ENCODE peak calls at places on chromosomes 12 and 14, in four cellular contexts. Z is mesendoderm, D is IMR-90, C is H1. K is an unnamed sample.

GRCh38 chr14:72608391-72609204 is 285.3 kb downstream of the DPF3 start:
- DNase-seq in D (peak; percentile 97), Z (peak; percentile 52), C (no peak), K (no peak)

GRCh38 chr14:77205566-77205965 is 24.0 kb downstream of the TMEM63C start:
- DNase-seq in C (no peak), Z (no peak), D (no peak), K (no peak)

GRCh38 chr12:9730011-9730410 is 2.9 kb downstream of the CLECL1 start:
- DNase-seq in Z (no peak), C (no peak), D (no peak), K (no peak)

GRCh38 chr12:57793920-57794319 is 11.3 kb downstream of the TSFM start:
- DNase-seq in Z (no peak), D (peak; percentile 90), C (no peak), K (no peak)

GRCh38 chr14:76484355-76484754 is 108.4 kb downstream of the ESRRB start:
- DNase-seq in C (no peak), Z (peak; percentile 33), D (no peak), K (peak; percentile 46)

GRCh38 chr12:123056053-123056452 is 75.6 kb downstream of the ARL6IP4 start:
- DNase-seq in D (peak; percentile 41), Z (no peak), C (no peak), K (no peak)

GRCh38 chr12:119676022-119676421 is 8.1 kb downstream of the PRKAB1 start:
- DNase-seq in Z (no peak), D (no peak), C (no peak), K (no peak)

GRCh38 chr14:60679566-60680258 is 30.4 kb upstream of the SIX1 start:
- DNase-seq in Z (no peak), D (no peak), C (no peak), K (no peak)

GRCh38 chr14:28767851-28768548 is 1.4 kb downstream of the FOXG1 start:
- DNase-seq in C (no peak), D (no peak), Z (peak; percentile 92), K (peak; percentile 90)

GRCh38 chr12:117155278-117156060 is 34.8 kb downstream of the FBXO21 start:
- DNase-seq in C (peak; percentile 99), Z (peak; percentile 99), D (peak; percentile 11), K (peak; percentile 100)

GRCh38 chr12:9625019-9625418 is 17.3 kb upstream of the KLRB1 start:
- DNase-seq in C (no peak), Z (no peak), D (no peak), K (no peak)

GRCh38 chr12:27821259-27821973 is 41.4 kb upstream of the MANSC4 start:
- DNase-seq in D (peak; percentile 85), Z (peak; percentile 84), C (peak; percentile 17), K (peak; percentile 61)

GRCh38 chr14:68807148-68807600 is 14.3 kb upstream of the ZFP36L1 start:
- DNase-seq in C (no peak), D (peak; percentile 94), Z (no peak), K (peak; percentile 20)

GRCh38 chr14:79712302-79712950 is 498.9 kb downstream of the DIO2 start:
- DNase-seq in C (no peak), D (no peak), Z (no peak), K (no peak)

GRCh38 chr14:25003537-25003936 is 46.4 kb downstream of the STXBP6 start:
- DNase-seq in Z (no peak), D (peak; percentile 26), C (no peak), K (no peak)

GRCh38 chr12:1864456-1864855 is 44.1 kb downstream of the LRTM2 start:
- DNase-seq in C (no peak), Z (no peak), D (no peak), K (peak; percentile 29)

GRCh38 chr12:7907009-7907408 is 29.0 kb downstream of the SLC2A3 start:
- DNase-seq in D (peak; percentile 61), C (peak; percentile 49), Z (peak; percentile 96), K (peak; percentile 80)

GRCh38 chr12:109753054-109753401 is 39.4 kb downstream of the FAM222A start:
- DNase-seq in C (no peak), Z (no peak), D (no peak), K (no peak)

GRCh38 chr14:59483360-59483759 is 848 bp downstream of the L3HYPDH start:
- DNase-seq in D (peak; percentile 84), C (no peak), Z (peak; percentile 66), K (no peak)

GRCh38 chr12:6612247-6612646 is 5.1 kb upstream of the CHD4 start:
- DNase-seq in D (no peak), Z (no peak), C (no peak), K (no peak)

GRCh38 chr14:69652942-69653680 is 41.7 kb downstream of the SUSD6 start:
- DNase-seq in D (peak; percentile 47), Z (no peak), C (no peak), K (no peak)

GRCh38 chr12:89927226-89927698 is 218.6 kb upstream of the ATP2B1 start:
- DNase-seq in D (no peak), C (no peak), Z (no peak), K (no peak)

GRCh38 chr14:88384653-88385205 is 728 bp upstream of the SPATA7 start:
- DNase-seq in C (no peak), Z (no peak), D (no peak), K (no peak)

GRCh38 chr12:93968928-93969327 is 179.4 kb upstream of the PLXNC1 start:
- DNase-seq in Z (no peak), C (no peak), D (no peak), K (no peak)

GRCh38 chr14:23327947-23328744 is 6.9 kb downstream of the PABPN1 start:
- DNase-seq in C (no peak), Z (peak; percentile 75), D (peak; percentile 80), K (peak; percentile 62)

GRCh38 chr12:849192-849527 is 96.8 kb downstream of the WNK1 start:
- DNase-seq in Z (no peak), D (no peak), C (no peak), K (no peak)

GRCh38 chr14:100617715-100618693 is 30.8 kb upstream of the BEGAIN start:
- DNase-seq in D (no peak), C (no peak), Z (no peak), K (no peak)

GRCh38 chr12:132525833-132526455 is 36.0 kb downstream of the FBRSL1 start:
- DNase-seq in Z (no peak), C (no peak), D (no peak), K (no peak)

GRCh38 chr14:23577710-23578392 is 739 bp downstream of the JPH4 start:
- DNase-seq in C (no peak), Z (no peak), D (no peak), K (peak; percentile 66)

GRCh38 chr14:91252901-91253794 is 8.6 kb upstream of the GPR68 start:
- DNase-seq in D (no peak), C (no peak), Z (peak; percentile 68), K (peak; percentile 69)
- H3K27ac ChIP-seq in D (no peak overlapping the region), C (no peak overlapping the region), Z (no peak overlapping the region), K (no peak overlapping the region)

GRCh38 chr12:51636986-51637385 is 46.0 kb downstream of the SCN8A start:
- DNase-seq in D (no peak), Z (no peak), C (no peak), K (no peak)
- H4K5ac ChIP-seq in D (no peak overlapping the region), Z (no peak overlapping the region), C (no peak overlapping the region), K (no peak overlapping the region)

GRCh38 chr12:22275847-22276246 is 58.7 kb downstream of the ST8SIA1 start:
- DNase-seq in Z (peak; percentile 92), C (peak; percentile 31), D (peak; percentile 99), K (peak; percentile 63)
- H3K27ac ChIP-seq in Z (no peak overlapping the region), C (no peak overlapping the region), D (peak overlapping the region; percentile 92), K (no peak overlapping the region)

DNA sequence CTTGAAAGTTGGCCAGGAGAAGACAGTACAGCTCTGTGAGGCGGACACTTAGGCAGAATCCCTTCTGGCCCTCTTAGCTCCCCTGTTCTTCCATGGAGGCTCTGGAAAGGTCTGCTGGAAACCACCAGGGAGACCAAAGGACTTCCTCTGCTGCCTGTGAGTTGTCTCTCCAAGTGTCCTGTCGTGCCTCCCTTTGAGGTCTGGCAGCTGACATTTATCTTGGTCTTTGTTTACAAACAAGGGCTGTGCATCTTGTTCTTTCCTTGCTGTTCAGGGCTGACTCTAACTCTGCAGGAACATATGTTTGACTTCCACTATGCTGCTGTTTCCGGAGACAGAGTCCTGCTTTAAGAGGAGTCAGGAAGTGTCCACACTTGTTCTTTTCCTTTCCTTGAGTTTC is 159.9 kb upstream of the FRMD6 start:
- DNase-seq in C (no peak), D (no peak), Z (no peak), K (no peak)
- H4K5ac ChIP-seq in C (no peak overlapping the region), D (no peak overlapping the region), Z (no peak overlapping the region), K (no peak overlapping the region)

GRCh38 chr12:53977596-53978464 is 3.1 kb upstream of the HOTAIR start:
- DNase-seq in C (no peak), D (no peak), Z (no peak), K (no peak)

GRCh38 chr12:53981652-53982565 is 3.0 kb upstream of the HOXC10 start:
- DNase-seq in Z (no peak), C (no peak), D (no peak), K (no peak)

GRCh38 chr12:53978477-53979356 is 4.0 kb upstream of the HOTAIR start:
- DNase-seq in C (no peak), Z (no peak), D (no peak), K (no peak)

GRCh38 chr12:53982616-53983579 is 2.0 kb upstream of the HOXC10 start:
- DNase-seq in Z (no peak), D (no peak), C (no peak), K (no peak)

DNA sequence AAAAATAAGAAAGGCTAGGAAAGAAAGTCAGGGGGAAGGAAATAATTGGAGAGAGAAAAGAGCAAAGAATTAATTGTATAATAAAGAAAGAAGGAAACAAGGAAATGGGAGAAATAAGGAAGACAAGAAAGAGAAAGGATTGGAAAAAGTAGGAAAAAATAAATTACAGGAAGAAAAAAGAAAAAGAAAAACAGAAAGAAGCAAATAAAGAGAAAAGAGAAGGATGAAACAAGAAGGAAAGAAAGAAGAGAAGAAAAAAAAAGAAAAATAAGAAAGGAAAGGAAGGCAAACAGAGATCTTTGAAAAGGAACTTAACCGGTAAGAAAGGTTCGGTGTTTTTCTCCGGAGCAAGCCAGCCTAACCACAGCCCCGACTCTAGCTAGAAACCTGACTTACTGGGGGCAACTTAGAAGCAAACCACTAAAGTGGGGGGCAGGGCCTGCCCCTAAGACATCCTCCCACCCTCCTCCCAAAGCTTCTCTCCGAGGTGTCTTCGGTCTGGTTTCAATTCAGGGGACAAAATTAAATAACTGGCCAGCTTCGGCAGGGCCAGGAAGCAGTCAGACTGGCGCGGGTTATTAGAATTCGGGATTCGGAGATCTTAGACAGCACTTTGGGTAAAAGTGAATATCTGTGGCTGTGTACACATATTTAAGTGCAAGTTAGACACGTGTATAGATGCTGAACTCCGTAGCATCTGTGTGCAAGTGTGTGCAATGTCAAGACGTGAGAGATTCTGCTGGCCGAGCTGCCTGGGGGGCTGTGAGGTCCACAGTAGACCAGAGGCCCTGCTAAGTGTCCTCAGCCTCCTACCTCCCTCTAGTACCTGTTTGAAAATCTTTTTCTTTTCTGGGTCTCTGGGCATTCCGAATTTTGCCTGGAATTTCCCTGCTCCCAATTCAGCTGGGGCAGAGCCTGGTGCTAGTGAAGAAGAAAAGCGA is 4.2 kb upstream of the HOXC10 start:
- DNase-seq in C (no peak), Z (no peak), D (no peak), K (no peak)
- H3K27ac ChIP-seq in C (no peak overlapping the region), Z (no peak overlapping the region), D (no peak overlapping the region), K (no peak overlapping the region)

GRCh38 chr14:89986475-89986874 is 30.7 kb downstream of the TDP1 start:
- DNase-seq in D (no peak), C (no peak), Z (no peak), K (no peak)
- H4K5ac ChIP-seq in D (no peak overlapping the region), C (no peak overlapping the region), Z (no peak overlapping the region), K (no peak overlapping the region)

K was measured in H9.